ENCODE peak calls at places on chromosomes 2 and 18, in six cellular contexts. M is spleen; H is hepatocyte; G is CD8-positive, alpha-beta memory T cell; L is CD4-positive, CD25-positive, alpha-beta regulatory T cell; R is thoracic aorta. B is an unnamed sample.

GRCh38 chr2:117942551-117942950 is 71.3 kb downstream of the CCDC93 start:
- DNase-seq in R (no peak), H (no peak), M (no peak), G (no peak), L (no peak), B (no peak)

GRCh38 chr18:67788784-67789545 is 272.4 kb upstream of the DSEL start:
- DNase-seq in R (no peak), M (peak; percentile 52), L (no peak), H (no peak), G (no peak), B (no peak)

GRCh38 chr2:17971531-17971930 is 93.1 kb downstream of the KCNS3 start:
- DNase-seq in R (no peak), H (no peak), G (no peak), M (no peak), L (no peak), B (no peak)

GRCh38 chr2:240997141-240997855 is 1.1 kb upstream of the SNED1 start:
- DNase-seq in G (no peak), R (no peak), M (peak; percentile 72), H (no peak), L (peak; percentile 35), B (peak; percentile 50)

GRCh38 chr18:74290831-74291770 is 662 bp downstream of the CYB5A start:
- DNase-seq in G (peak; percentile 6), R (no peak), M (peak; percentile 89), H (peak; percentile 86), L (peak; percentile 13), B (peak; percentile 79)

GRCh38 chr2:127570282-127571250 is 35.1 kb downstream of the MYO7B start:
- DNase-seq in R (no peak), M (peak; percentile 67), H (no peak), L (no peak), G (no peak), B (no peak)

GRCh38 chr2:121207494-121207893 is 77.5 kb downstream of the TFCP2L1 start:
- DNase-seq in H (no peak), G (no peak), L (no peak), R (no peak), M (peak; percentile 53), B (peak; percentile 20)

GRCh38 chr2:64876137-64876647 is 113.0 kb upstream of the SLC1A4 start:
- DNase-seq in G (no peak), L (no peak), R (peak; percentile 51), M (no peak), H (peak; percentile 81), B (no peak)

GRCh38 chr2:33059452-33060156 is 112.9 kb downstream of the LTBP1 start:
- DNase-seq in G (no peak), L (no peak), M (no peak), R (no peak), H (no peak), B (no peak)

GRCh38 chr2:145043399-145043834 is 523.5 kb upstream of the ZEB2 start:
- DNase-seq in H (no peak), L (no peak), G (no peak), R (no peak), M (no peak), B (no peak)

GRCh38 chr2:236600892-236601291 is 31.3 kb downstream of the ACKR3 start:
- DNase-seq in R (no peak), G (no peak), L (no peak), H (no peak), M (peak; percentile 31), B (no peak)

GRCh38 chr2:159612255-159612901 is 4.0 kb downstream of the BAZ2B start:
- DNase-seq in M (no peak), G (no peak), L (no peak), R (no peak), H (no peak), B (no peak)

GRCh38 chr18:46338213-46338612 is 234.0 kb downstream of the HAUS1 start:
- DNase-seq in G (no peak), R (no peak), L (no peak), M (peak; percentile 35), H (no peak), B (no peak)

GRCh38 chr18:56115072-56116038 is 523.0 kb downstream of the TXNL1 start:
- DNase-seq in L (no peak), M (no peak), H (no peak), R (no peak), G (no peak), B (no peak)

GRCh38 chr2:99878951-99879350 is 263.4 kb downstream of the AFF3 start:
- DNase-seq in R (no peak), M (no peak), H (no peak), L (no peak), G (no peak), B (no peak)

GRCh38 chr2:239303711-239304532 is 96.9 kb downstream of the HDAC4 start:
- DNase-seq in G (no peak), H (peak; percentile 58), M (peak; percentile 72), R (no peak), L (peak; percentile 51), B (no peak)

GRCh38 chr2:39837856-39838453 is 58.9 kb upstream of the THUMPD2 start:
- DNase-seq in L (peak; percentile 23), M (no peak), G (no peak), R (no peak), H (peak; percentile 34), B (no peak)

DNA sequence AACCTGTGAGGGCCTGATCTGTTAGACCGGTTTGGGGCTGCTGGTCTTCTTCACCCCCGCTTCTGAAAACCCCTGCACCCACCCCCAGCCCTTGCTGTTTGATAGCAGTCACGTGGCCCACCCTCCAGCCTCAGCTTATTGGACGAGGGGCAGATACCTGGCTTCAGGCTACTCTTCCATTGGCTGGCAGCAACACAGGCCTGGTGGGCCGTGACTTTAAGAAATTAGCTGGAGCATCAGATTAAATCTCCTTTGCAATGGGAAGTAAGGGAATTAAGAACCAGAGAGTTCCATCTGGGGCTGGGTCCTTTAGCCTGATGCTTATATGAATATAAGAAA is 107.3 kb downstream of the KLHL29 start:
- DNase-seq in M (peak; percentile 46), H (no peak), G (no peak), L (no peak), R (no peak), B (no peak)
- H3K27ac ChIP-seq in M (no peak overlapping the region), H (no peak overlapping the region), G (no peak overlapping the region), L (no peak overlapping the region), R (no peak overlapping the region), B (no peak overlapping the region)

GRCh38 chr2:46548103-46548486 is 68.7 kb downstream of the TMEM247 start:
- DNase-seq in R (no peak), L (no peak), G (no peak), H (no peak), M (peak; percentile 90), B (peak; percentile 76)
- H3K4me1 ChIP-seq in R (peaks cover 49% of the 10 kb centered on the region), L (peaks cover 25% of the 10 kb centered on the region), G (peaks cover 13% of the 10 kb centered on the region), H (no peaks in the 10 kb centered on the region), M (peaks cover 77% of the 10 kb centered on the region), B (peaks cover 72% of the 10 kb centered on the region)

DNA sequence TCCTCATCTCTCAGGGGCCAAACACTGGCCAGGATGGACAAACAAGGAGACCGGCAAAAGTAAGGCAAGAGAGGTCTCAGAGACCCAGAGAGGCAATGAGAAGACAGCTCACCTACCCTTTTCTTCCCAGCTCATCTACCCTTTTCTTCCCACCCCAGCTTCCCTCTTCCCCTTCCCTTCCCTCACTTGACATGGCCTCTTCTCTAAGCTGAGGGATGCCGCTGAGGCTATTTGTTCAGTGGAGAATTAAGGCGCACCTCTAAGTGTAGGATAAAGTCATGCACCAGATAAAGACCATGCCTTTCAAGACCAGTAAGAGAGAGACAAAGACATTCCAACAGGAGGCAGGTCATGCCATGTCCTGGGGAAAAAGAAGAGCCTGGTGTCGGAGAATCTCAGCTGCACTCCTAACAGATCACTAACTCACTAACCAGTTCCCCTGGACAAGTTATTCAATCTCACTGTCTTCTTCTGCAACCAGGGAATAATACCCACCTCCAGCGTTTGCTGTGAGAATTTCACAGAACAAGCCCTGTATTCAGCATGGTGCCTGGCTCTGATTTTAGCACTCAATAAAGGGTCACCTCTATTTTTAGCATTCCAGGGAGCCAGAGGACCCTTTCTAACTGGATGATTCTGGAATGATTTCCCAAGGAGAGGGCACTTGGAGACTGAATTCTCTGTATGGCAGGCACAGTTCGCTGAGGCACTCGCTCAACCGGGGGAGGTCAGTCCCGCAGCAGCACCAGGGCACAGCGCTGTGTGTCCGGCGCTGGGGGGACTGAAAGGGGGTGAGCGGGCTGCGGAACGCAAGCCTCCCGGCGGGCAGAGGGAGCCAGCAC is 3.0 kb upstream of the FOSL2 start:
- DNase-seq in R (no peak), M (peak; percentile 11), G (no peak), L (no peak), H (no peak), B (no peak)
- H3K27ac ChIP-seq in R (peak overlapping the region; percentile 99), M (peak overlapping the region; percentile 98), G (no peak overlapping the region), L (peak overlapping the region; percentile 95), H (peak overlapping the region; percentile 100), B (peak overlapping the region; percentile 100)

GRCh38 chr2:189142893-189143759 is 36.4 kb downstream of the COL5A2 start:
- DNase-seq in M (no peak), L (peak; percentile 75), H (peak; percentile 58), R (no peak), G (peak; percentile 12), B (no peak)
- H3K4me1 ChIP-seq in M (no peaks in the 10 kb centered on the region), L (no peaks in the 10 kb centered on the region), H (no peaks in the 10 kb centered on the region), R (peaks cover 20% of the 10 kb centered on the region), G (no peaks in the 10 kb centered on the region), B (peaks cover 15% of the 10 kb centered on the region)

GRCh38 chr2:174594451-174594850 is 3.2 kb downstream of the WIPF1 start:
- DNase-seq in R (no peak), G (no peak), H (no peak), M (no peak), L (no peak), B (no peak)
- H3K27ac ChIP-seq in R (no peak overlapping the region), G (peak overlapping the region; percentile 68), H (no peak overlapping the region), M (peak overlapping the region; percentile 94), L (peak overlapping the region; percentile 96), B (peak overlapping the region; percentile 77)

GRCh38 chr2:73997813-73998212 is 13.1 kb downstream of the TET3 start:
- DNase-seq in L (no peak), H (no peak), G (no peak), R (no peak), M (no peak), B (no peak)
- H3K4me1 ChIP-seq in L (peaks cover 57% of the 10 kb centered on the region), H (peaks cover 33% of the 10 kb centered on the region), G (peaks cover 50% of the 10 kb centered on the region), R (no peaks in the 10 kb centered on the region), M (peaks cover 35% of the 10 kb centered on the region), B (peaks cover 42% of the 10 kb centered on the region)

GRCh38 chr2:222907048-222907447 is 46.2 kb downstream of the ACSL3 start:
- DNase-seq in G (no peak), M (no peak), L (no peak), R (no peak), H (no peak), B (no peak)
- H3K27ac ChIP-seq in G (no peak overlapping the region), M (no peak overlapping the region), L (no peak overlapping the region), R (peak overlapping the region; percentile 1), H (no peak overlapping the region), B (no peak overlapping the region)

GRCh38 chr2:9238927-9239326 is 32.3 kb downstream of the ASAP2 start:
- DNase-seq in R (no peak), L (no peak), H (no peak), M (no peak), G (no peak), B (no peak)
- H3K4me1 ChIP-seq in R (peaks cover 44% of the 10 kb centered on the region), L (no peaks in the 10 kb centered on the region), H (peaks cover 29% of the 10 kb centered on the region), M (peaks cover 4% of the 10 kb centered on the region), G (no peaks in the 10 kb centered on the region), B (peaks cover 73% of the 10 kb centered on the region)

GRCh38 chr2:54602736-54603322 is 120.6 kb upstream of the EML6 start:
- DNase-seq in G (no peak), M (no peak), R (no peak), L (no peak), H (no peak), B (no peak)
- H3K27ac ChIP-seq in G (no peak overlapping the region), M (peak overlapping the region; percentile 69), R (peak overlapping the region; percentile 64), L (peak overlapping the region; percentile 29), H (peak overlapping the region; percentile 17), B (peak overlapping the region; percentile 48)